ENCODE peak calls at places on chromosomes 2 and 18, in six cellular contexts. Q is IMR-90, W is H9, F is neuronal stem cell, B is H1, H is mesenchymal stem cell. K is an unnamed sample.

GRCh38 chr18:77023115-77023782 is 109.3 kb downstream of the MBP start:
- DNase-seq in Q (no peak), W (no peak), F (no peak), B (no peak), H (no peak), K (no peak)

GRCh38 chr2:214261683-214262082 is 149.2 kb upstream of the VWC2L start:
- DNase-seq in Q (peak; percentile 8), W (no peak), F (no peak), B (no peak), H (no peak), K (no peak)

GRCh38 chr2:44642123-44642857 is 280.5 kb downstream of the CAMKMT start:
- DNase-seq in Q (no peak), W (no peak), F (no peak), B (no peak), H (no peak), K (no peak)

GRCh38 chr18:22613058-22613690 is 195.5 kb upstream of the CTAGE1 start:
- DNase-seq in Q (no peak), W (no peak), F (no peak), B (no peak), H (no peak), K (no peak)

GRCh38 chr2:97348265-97348664 is 235.3 kb downstream of the ANKRD36 start:
- DNase-seq in Q (no peak), W (peak; percentile 57), F (no peak), B (peak; percentile 49), H (no peak), K (peak; percentile 0)

GRCh38 chr2:170566138-170566537 is 149.0 kb upstream of the SP5 start:
- DNase-seq in Q (no peak), W (no peak), F (no peak), B (no peak), H (no peak), K (no peak)

GRCh38 chr18:50582500-50582899 is 22.6 kb downstream of the MAPK4 start:
- DNase-seq in Q (no peak), W (no peak), F (no peak), B (no peak), H (no peak), K (no peak)

GRCh38 chr2:187689372-187689771 is 135.1 kb upstream of the TFPI start:
- DNase-seq in Q (peak; percentile 74), W (no peak), F (no peak), B (no peak), H (peak; percentile 41), K (no peak)

GRCh38 chr2:9336209-9336533 is 87.2 kb downstream of the ITGB1BP1 start:
- DNase-seq in Q (peak; percentile 60), W (no peak), F (no peak), B (no peak), H (peak; percentile 38), K (no peak)

GRCh38 chr2:240603846-240604245 is 17.3 kb downstream of the CAPN10 start:
- DNase-seq in Q (no peak), W (no peak), F (no peak), B (no peak), H (no peak), K (no peak)

GRCh38 chr2:231336700-231337099 is 58.8 kb upstream of the B3GNT7 start:
- DNase-seq in Q (no peak), W (no peak), F (no peak), B (no peak), H (no peak), K (no peak)

GRCh38 chr2:235505210-235505741 is 11.4 kb downstream of the AGAP1 start:
- DNase-seq in Q (no peak), W (peak; percentile 70), F (no peak), B (peak; percentile 74), H (peak; percentile 73), K (no peak)

GRCh38 chr2:143329288-143329687 is 200.1 kb downstream of the ARHGAP15 start:
- DNase-seq in Q (no peak), W (no peak), F (no peak), B (no peak), H (no peak), K (no peak)

GRCh38 chr2:98496750-98497493 is 52.3 kb downstream of the INPP4A start:
- DNase-seq in Q (no peak), W (no peak), F (no peak), B (no peak), H (no peak), K (no peak)

GRCh38 chr2:69742170-69742952 is 427 bp downstream of the ANXA4 start:
- DNase-seq in Q (peak; percentile 11), W (no peak), F (peak; percentile 11), B (peak; percentile 45), H (peak; percentile 28), K (no peak)

GRCh38 chr18:7221424-7222155 is 9.3 kb upstream of the LRRC30 start:
- DNase-seq in Q (peak; percentile 69), W (peak; percentile 89), F (peak; percentile 70), B (peak; percentile 59), H (peak; percentile 76), K (peak; percentile 70)

GRCh38 chr2:184767059-184767458 is 168.7 kb downstream of the ZNF804A start:
- DNase-seq in Q (no peak), W (no peak), F (no peak), B (no peak), H (no peak), K (no peak)

GRCh38 chr2:38064805-38065501 is 11.0 kb downstream of the CYP1B1 start:
- DNase-seq in Q (no peak), W (no peak), F (no peak), B (no peak), H (peak; percentile 41), K (peak; percentile 18)

GRCh38 chr2:239052720-239053665 is 205.1 kb downstream of the TWIST2 start:
- DNase-seq in Q (no peak), W (no peak), F (no peak), B (no peak), H (no peak), K (no peak)

GRCh38 chr2:239258248-239258647 is 142.6 kb downstream of the HDAC4 start:
- DNase-seq in Q (no peak), W (no peak), F (no peak), B (no peak), H (no peak), K (no peak)

GRCh38 chr18:49111191-49111988 is 160.6 kb upstream of the SMAD7 start:
- DNase-seq in Q (no peak), W (no peak), F (no peak), B (no peak), H (no peak), K (peak; percentile 70)

GRCh38 chr18:59697236-59697932 is at the start of gene CCBE1:
- DNase-seq in Q (peak; percentile 71), W (peak; percentile 86), F (peak; percentile 81), B (peak; percentile 96), H (peak; percentile 64), K (peak; percentile 76)

GRCh38 chr18:12838178-12838634 is 45.8 kb downstream of the PTPN2 start:
- DNase-seq in Q (peak; percentile 90), W (no peak), F (no peak), B (no peak), H (peak; percentile 88), K (peak; percentile 65)

GRCh38 chr18:26940744-26941398 is 75.4 kb upstream of the AQP4 start:
- DNase-seq in Q (no peak), W (no peak), F (no peak), B (no peak), H (no peak), K (no peak)

GRCh38 chr2:106869512-106870276 is 16.3 kb downstream of the ST6GAL2 start:
- DNase-seq in Q (no peak), W (peak; percentile 38), F (peak; percentile 40), B (peak; percentile 51), H (no peak), K (no peak)

GRCh38 chr2:106868199-106868598 is 17.8 kb downstream of the ST6GAL2 start:
- DNase-seq in Q (no peak), W (no peak), F (no peak), B (no peak), H (no peak), K (no peak)

GRCh38 chr2:106866636-106867035 is 19.3 kb downstream of the ST6GAL2 start:
- DNase-seq in Q (no peak), W (no peak), F (no peak), B (no peak), H (no peak), K (no peak)

GRCh38 chr2:106864051-106864450 is 21.9 kb downstream of the ST6GAL2 start:
- DNase-seq in Q (no peak), W (no peak), F (no peak), B (peak; percentile 32), H (no peak), K (no peak)

DNA sequence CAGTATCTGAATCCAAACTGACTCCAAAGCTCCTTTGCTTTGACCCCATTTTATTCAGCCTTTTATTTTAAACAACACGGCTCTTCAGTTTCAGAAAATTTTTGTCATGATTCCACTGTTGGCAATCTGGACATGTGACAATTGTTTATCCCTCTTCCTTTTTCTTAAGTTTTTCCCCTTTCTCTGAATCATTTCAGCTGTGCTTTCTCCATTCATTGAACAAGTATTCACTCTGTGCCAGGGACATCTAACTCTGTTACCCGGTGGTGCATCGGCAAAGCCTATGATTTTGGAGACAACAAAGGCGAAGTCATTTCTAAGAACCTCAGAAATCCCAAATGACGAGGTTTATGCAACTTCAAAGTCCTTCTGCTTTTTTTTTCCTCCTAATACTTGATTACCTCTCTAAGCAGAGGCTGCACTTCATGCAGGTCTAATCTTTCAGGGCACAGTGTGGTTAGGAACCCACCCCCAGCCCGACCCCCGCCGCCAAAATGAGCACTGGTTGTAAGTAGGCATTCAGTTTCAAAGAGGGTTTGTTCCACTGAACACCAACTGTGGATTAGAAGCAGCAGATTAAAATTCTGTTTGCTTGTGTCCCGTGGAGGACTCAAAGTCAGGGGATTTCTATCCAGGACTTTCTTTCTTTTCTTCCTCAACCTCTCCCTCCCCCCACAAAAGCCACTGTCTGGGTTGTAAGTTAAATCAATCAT is 18.6 kb downstream of the ST6GAL2 start:
- DNase-seq in Q (no peak), W (no peak), F (no peak), B (no peak), H (no peak), K (no peak)
- H4K91ac ChIP-seq in Q (no peak overlapping the region), W (no peak overlapping the region), F (no peak overlapping the region), B (no peak overlapping the region), H (no peak overlapping the region), K (no peak overlapping the region)

GRCh38 chr18:63301458-63301857 is 18.1 kb downstream of the BCL2 start:
- DNase-seq in Q (no peak), W (no peak), F (no peak), B (no peak), H (no peak), K (peak; percentile 95)
- H3K4me2 ChIP-seq in Q (no peak overlapping the region), W (no peak overlapping the region), F (no peak overlapping the region), B (no peak overlapping the region), H (no peak overlapping the region), K (no peak overlapping the region)

GRCh38 chr2:204452464-204453023 is 92.7 kb upstream of the PARD3B start:
- DNase-seq in Q (peak; percentile 98), W (peak; percentile 43), F (peak; percentile 77), B (no peak), H (peak; percentile 100), K (peak; percentile 74)

GRCh38 chr2:204453730-204454167 is 91.5 kb upstream of the PARD3B start:
- DNase-seq in Q (no peak), W (peak; percentile 58), F (no peak), B (peak; percentile 50), H (peak; percentile 95), K (no peak)

GRCh38 chr2:204451766-204452165 is 93.5 kb upstream of the PARD3B start:
- DNase-seq in Q (no peak), W (no peak), F (no peak), B (no peak), H (no peak), K (no peak)

GRCh38 chr2:204454672-204455380 is 90.4 kb upstream of the PARD3B start:
- DNase-seq in Q (no peak), W (no peak), F (no peak), B (no peak), H (no peak), K (no peak)
- H3K27ac ChIP-seq in Q (no peak overlapping the region), W (no peak overlapping the region), F (peak overlapping the region; percentile 60), B (no peak overlapping the region), H (no peak overlapping the region), K (no peak overlapping the region)

GRCh38 chr2:39359453-39360038 is 77.5 kb downstream of the MAP4K3 start:
- DNase-seq in Q (no peak), W (no peak), F (no peak), B (no peak), H (no peak), K (no peak)
- H4K91ac ChIP-seq in Q (no peak overlapping the region), W (no peak overlapping the region), F (no peak overlapping the region), B (no peak overlapping the region), H (no peak overlapping the region), K (no peak overlapping the region)